ENCODE peak calls at places on chromosome 2, in eight cellular contexts. S is RKO, Q is AG04450, A is SK-MEL-5, M is occipital lobe, X is glomerular endothelial cell, U is K562, B is DMS153. N is an unnamed sample.

GRCh38 chr2:116696223-116696622 is 1118.3 kb upstream of the DDX18 start:
- DNase-seq in S (no peak), Q (no peak), A (peak; percentile 13), M (no peak), X (no peak), U (no peak), B (peak; percentile 30), N (no peak)

GRCh38 chr2:24421668-24422067 is 61.3 kb upstream of the ITSN2 start:
- DNase-seq in S (peak; percentile 23), Q (no peak), A (peak; percentile 88), M (no peak), X (peak; percentile 27), U (peak; percentile 81), B (peak; percentile 28), N (no peak)

GRCh38 chr2:222952204-222952603 is 91.4 kb downstream of the ACSL3 start:
- DNase-seq in S (no peak), Q (no peak), A (no peak), M (no peak), X (no peak), U (no peak), B (peak; percentile 72), N (peak; percentile 40)

GRCh38 chr2:42168459-42169099 is 574 bp upstream of the EML4 start:
- DNase-seq in S (no peak), Q (no peak), A (no peak), M (no peak), X (no peak), U (no peak), B (no peak), N (no peak)

GRCh38 chr2:22821458-22821857 is 563.5 kb upstream of the KLHL29 start:
- DNase-seq in S (no peak), Q (no peak), A (no peak), M (no peak), X (no peak), U (no peak), B (no peak), N (no peak)

GRCh38 chr2:68362069-68362468 is 3.0 kb upstream of the PLEK start:
- DNase-seq in S (peak; percentile 79), Q (no peak), A (peak; percentile 89), M (peak; percentile 10), X (peak; percentile 14), U (peak; percentile 88), B (peak; percentile 51), N (peak; percentile 11)

GRCh38 chr2:214382229-214382628 is 28.6 kb upstream of the VWC2L start:
- DNase-seq in S (no peak), Q (no peak), A (no peak), M (no peak), X (no peak), U (no peak), B (no peak), N (no peak)

GRCh38 chr2:169363027-169363569 is 764 bp upstream of the LRP2 start:
- DNase-seq in S (no peak), Q (no peak), A (no peak), M (no peak), X (no peak), U (no peak), B (no peak), N (no peak)

GRCh38 chr2:112162341-112162740 is 24.2 kb downstream of the FBLN7 start:
- DNase-seq in S (no peak), Q (no peak), A (no peak), M (no peak), X (no peak), U (no peak), B (no peak), N (no peak)

GRCh38 chr2:233430091-233430490 is 75.8 kb downstream of the DGKD start:
- DNase-seq in S (no peak), Q (no peak), A (no peak), M (no peak), X (no peak), U (no peak), B (no peak), N (no peak)

GRCh38 chr2:19484736-19485135 is 126.3 kb upstream of the OSR1 start:
- DNase-seq in S (no peak), Q (no peak), A (no peak), M (no peak), X (no peak), U (no peak), B (no peak), N (no peak)